ENCODE peak calls at places on chromosomes 13 and 19, in ten cellular contexts. P is neuronal stem cell, Z is heart right ventricle, B is OCI-LY7, H is heart left ventricle, J is A673, R is fibroblast of lung, T is small intestine, D is transverse colon, K is aorta. E is an unnamed sample.

GRCh38 chr19:56144396-56144795 is 3.3 kb downstream of the ZNF444 start:
- DNase-seq in T (no peak), R (no peak), P (no peak), J (no peak), K (no peak), H (no peak), B (no peak), Z (no peak), D (no peak), E (no peak)

GRCh38 chr13:74667656-74668055 is 533.5 kb upstream of the KLF12 start:
- DNase-seq in P (no peak), R (no peak), Z (no peak), T (no peak), D (no peak), J (no peak), B (no peak), K (no peak), H (no peak), E (no peak)

GRCh38 chr19:14728595-14728994 is 38.7 kb downstream of the ZNF333 start:
- DNase-seq in D (no peak), J (no peak), H (no peak), Z (no peak), B (no peak), R (no peak), K (no peak), P (no peak), T (no peak), E (no peak)

GRCh38 chr13:46738055-46738454 is 58.9 kb downstream of the ESD start:
- DNase-seq in B (no peak), K (no peak), J (no peak), Z (no peak), P (no peak), T (no peak), R (peak; percentile 14), H (no peak), D (no peak), E (no peak)

GRCh38 chr13:73958657-73959397 is 175.4 kb downstream of the KLF12 start:
- DNase-seq in R (no peak), B (no peak), T (peak; percentile 47), Z (no peak), D (no peak), J (no peak), K (no peak), P (no peak), H (no peak), E (no peak)

GRCh38 chr13:28493740-28494536 is 990 bp downstream of the FLT1 start:
- DNase-seq in D (no peak), T (no peak), Z (peak; percentile 12), H (no peak), R (no peak), K (peak; percentile 76), J (no peak), B (no peak), P (peak; percentile 20), E (no peak)

GRCh38 chr19:45769054-45769782 is at the start of gene SIX5:
- DNase-seq in B (peak; percentile 99), T (peak; percentile 97), K (peak; percentile 100), H (peak; percentile 99), D (peak; percentile 99), P (peak; percentile 99), J (peak; percentile 99), Z (peak; percentile 98), R (peak; percentile 98), E (peak; percentile 93)

GRCh38 chr13:100513987-100514670 is 74.5 kb downstream of the GGACT start:
- DNase-seq in B (no peak), T (no peak), Z (no peak), K (no peak), D (no peak), J (peak; percentile 81), R (peak; percentile 47), H (no peak), P (no peak), E (no peak)

GRCh38 chr13:83182845-83183244 is 699.4 kb downstream of the SLITRK1 start:
- DNase-seq in T (no peak), D (no peak), R (no peak), Z (no peak), J (no peak), P (no peak), B (no peak), H (no peak), K (no peak), E (no peak)

GRCh38 chr13:83184150-83184475 is 698.2 kb downstream of the SLITRK1 start:
- DNase-seq in T (no peak), K (no peak), D (no peak), H (no peak), P (no peak), R (no peak), B (no peak), J (no peak), Z (no peak), E (no peak)

GRCh38 chr13:83178008-83178407 is 704.3 kb downstream of the SLITRK1 start:
- DNase-seq in T (no peak), B (no peak), Z (no peak), J (no peak), R (no peak), H (no peak), P (no peak), K (no peak), D (no peak), E (no peak)

GRCh38 chr13:83184819-83185218 is 697.5 kb downstream of the SLITRK1 start:
- DNase-seq in K (no peak), D (no peak), P (no peak), Z (no peak), R (peak; percentile 82), T (no peak), B (no peak), H (no peak), J (no peak), E (no peak)

GRCh38 chr13:83183439-83184149 is 698.7 kb downstream of the SLITRK1 start:
- DNase-seq in D (no peak), B (no peak), T (no peak), P (no peak), R (no peak), K (no peak), J (no peak), H (no peak), Z (no peak), E (no peak)
- H3K4me1 ChIP-seq in D (no peaks in the 10 kb centered on the region), B (no peaks in the 10 kb centered on the region), T (no peaks in the 10 kb centered on the region), P (no peaks in the 10 kb centered on the region), R (no peaks in the 10 kb centered on the region), K (no peaks in the 10 kb centered on the region), J (no peaks in the 10 kb centered on the region), H (no peaks in the 10 kb centered on the region), Z (no peaks in the 10 kb centered on the region), E (no peaks in the 10 kb centered on the region)

GRCh38 chr13:106640515-106640914 is 72.6 kb upstream of the ARGLU1 start:
- DNase-seq in B (no peak), K (no peak), J (no peak), Z (no peak), R (no peak), H (no peak), T (no peak), D (no peak), P (no peak), E (no peak)

GRCh38 chr13:106633321-106633720 is 65.4 kb upstream of the ARGLU1 start:
- DNase-seq in B (no peak), J (peak; percentile 75), D (no peak), Z (peak; percentile 13), T (no peak), P (no peak), K (no peak), H (no peak), R (no peak), E (no peak)

GRCh38 chr13:106635616-106636015 is 67.7 kb upstream of the ARGLU1 start:
- DNase-seq in R (no peak), B (no peak), Z (no peak), T (no peak), D (no peak), H (no peak), P (no peak), K (no peak), J (no peak), E (no peak)

GRCh38 chr13:106637519-106637918 is 69.6 kb upstream of the ARGLU1 start:
- DNase-seq in J (no peak), Z (no peak), B (no peak), H (no peak), D (no peak), R (no peak), P (no peak), K (no peak), T (no peak), E (no peak)

GRCh38 chr13:106636492-106636891 is 68.6 kb upstream of the ARGLU1 start:
- DNase-seq in K (no peak), R (no peak), B (no peak), T (no peak), P (no peak), D (no peak), H (no peak), Z (no peak), J (no peak), E (no peak)
- H3K27ac ChIP-seq in K (no peak overlapping the region), R (no peak overlapping the region), B (no peak overlapping the region), T (no peak overlapping the region), P (no peak overlapping the region), D (no peak overlapping the region), H (no peak overlapping the region), Z (no peak overlapping the region), J (no peak overlapping the region), E (no peak overlapping the region)

GRCh38 chr19:18607222-18608101 is 863 bp upstream of the CRLF1 start:
- DNase-seq in D (no peak), K (no peak), R (no peak), P (no peak), Z (no peak), H (no peak), B (no peak), J (peak; percentile 71), T (no peak), E (no peak)

GRCh38 chr19:18608805-18609716 is 2.5 kb upstream of the CRLF1 start:
- DNase-seq in R (no peak), Z (no peak), K (no peak), D (no peak), P (no peak), T (no peak), B (no peak), H (no peak), J (no peak), E (no peak)

GRCh38 chr19:18606281-18607221 is at the start of gene CRLF1:
- DNase-seq in Z (no peak), D (no peak), B (no peak), K (no peak), H (no peak), T (no peak), R (no peak), P (no peak), J (no peak), E (no peak)

GRCh38 chr19:18609717-18610051 is 3.0 kb upstream of the TMEM59L start:
- DNase-seq in P (no peak), H (no peak), K (no peak), T (no peak), Z (no peak), B (no peak), D (no peak), J (no peak), R (no peak), E (no peak)

DNA sequence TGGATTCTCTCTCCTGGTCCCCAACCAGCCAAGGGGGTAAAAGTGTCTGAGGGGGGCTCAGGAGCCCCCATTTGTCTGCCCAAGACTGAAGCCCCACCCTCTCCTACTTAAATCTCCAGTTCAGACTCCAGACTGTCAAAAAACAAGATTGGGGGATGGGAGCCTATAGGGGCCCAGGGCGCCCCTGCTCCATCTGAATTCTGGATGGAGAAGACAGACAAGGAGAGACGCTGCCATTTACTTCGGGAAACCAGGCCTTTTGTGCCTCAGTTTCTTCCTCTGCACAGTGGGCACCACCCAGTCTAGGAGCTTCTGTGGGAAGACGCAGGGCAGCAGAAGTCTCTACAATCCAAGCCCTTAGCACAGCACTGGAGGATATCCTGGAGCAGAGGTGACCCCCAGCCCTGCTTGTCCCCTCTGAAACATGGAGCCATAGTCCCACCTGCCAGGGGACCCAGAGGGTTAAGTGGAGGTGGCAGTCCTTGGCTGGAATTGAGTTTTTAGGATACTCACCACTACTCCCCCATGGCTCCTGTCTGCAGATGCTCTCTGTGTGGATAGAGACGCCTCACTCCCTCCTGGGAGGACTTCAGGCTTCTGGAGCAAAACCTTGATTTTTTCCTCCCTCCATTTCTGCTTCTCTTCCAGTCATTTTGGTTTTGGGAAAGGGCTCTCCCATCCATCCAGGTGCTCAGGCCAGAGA is 1.7 kb upstream of the CRLF1 start:
- DNase-seq in R (no peak), T (no peak), P (no peak), H (no peak), K (no peak), B (no peak), Z (no peak), J (no peak), D (no peak), E (no peak)
- H3K4me3 ChIP-seq in R (no peak overlapping the region), T (no peak overlapping the region), P (no peak overlapping the region), H (no peak overlapping the region), K (no peak overlapping the region), B (no peak overlapping the region), Z (peak overlapping the region; percentile 25), J (peak overlapping the region; percentile 53), D (no peak overlapping the region), E (no peak overlapping the region)

DNA sequence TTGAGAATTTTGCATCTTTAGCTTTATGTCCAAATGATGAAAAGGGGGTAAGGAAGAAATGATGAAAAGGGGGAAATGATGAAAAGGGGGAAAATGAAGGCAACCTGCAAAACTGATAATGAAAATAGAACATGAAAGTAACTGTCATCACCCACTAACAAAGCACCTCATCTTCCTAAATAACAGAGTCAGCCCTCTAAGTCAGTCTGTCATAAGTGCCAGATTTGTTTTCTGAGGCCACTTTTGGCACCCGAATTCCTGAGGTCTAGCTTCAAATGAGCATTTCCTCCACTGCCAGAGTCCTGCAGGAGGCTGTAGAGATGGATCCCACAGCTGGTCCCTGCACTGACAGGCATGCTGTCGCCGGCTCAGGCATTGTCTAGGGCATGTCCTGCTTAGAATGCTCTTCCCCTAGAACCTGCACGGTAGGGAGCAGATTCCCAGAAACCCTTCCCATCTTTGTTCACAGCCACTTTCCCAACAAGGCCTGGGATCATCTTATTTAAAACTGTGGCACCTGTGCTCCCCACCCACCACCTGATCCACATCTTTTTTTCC is 25.3 kb downstream of the RAP2A start:
- DNase-seq in Z (no peak), K (no peak), H (no peak), J (no peak), T (no peak), R (no peak), B (no peak), P (no peak), D (no peak), E (no peak)
- H3K4me1 ChIP-seq in Z (peaks cover 5% of the 10 kb centered on the region), K (peaks cover 12% of the 10 kb centered on the region), H (peaks cover 20% of the 10 kb centered on the region), J (peaks cover 2% of the 10 kb centered on the region), T (no peaks in the 10 kb centered on the region), R (peaks cover 2% of the 10 kb centered on the region), B (no peaks in the 10 kb centered on the region), P (no peaks in the 10 kb centered on the region), D (no peaks in the 10 kb centered on the region), E (no peaks in the 10 kb centered on the region)

E was measured in iPS DF 6.9.